ENCODE peak calls at places on chromosome 3, in five cellular contexts. L is AG09319; B is SW 1271; U is stimulated activated CD8-positive, alpha-beta memory T cell treated with anti-CD3 and anti-CD28 coated beads, Interleukin-4, amount 100 ng/mL, for 1 hour; A is NCI-H1105. T is an unnamed sample.

GRCh38 chr3:71189480-71189879 is 394.0 kb downstream of the FOXP1 start:
- DNase-seq in L (no peak), B (no peak), U (no peak), A (no peak), T (no peak)

GRCh38 chr3:123291404-123291803 is 89.7 kb downstream of the SEC22A start:
- DNase-seq in L (no peak), B (no peak), U (no peak), A (no peak), T (no peak)

GRCh38 chr3:53425936-53426335 is 68.5 kb upstream of the CACNA1D start:
- DNase-seq in L (no peak), B (no peak), U (no peak), A (no peak), T (no peak)

GRCh38 chr3:149507491-149508324 is 33.2 kb downstream of the TM4SF4 start:
- DNase-seq in L (no peak), B (no peak), U (no peak), A (no peak), T (no peak)

GRCh38 chr3:15708882-15709677 is 88.7 kb downstream of the ANKRD28 start:
- DNase-seq in L (no peak), B (no peak), U (no peak), A (no peak), T (no peak)

GRCh38 chr3:160676547-160677303 is at the start of gene ARL14:
- DNase-seq in L (no peak), B (peak), U (no peak), A (no peak), T (no peak)

GRCh38 chr3:100893108-100893507 is 100.1 kb downstream of the ABI3BP start:
- DNase-seq in L (no peak), B (no peak), U (no peak), A (no peak), T (peak)

GRCh38 chr3:33237439-33237838 is 18.8 kb upstream of the SUSD5 start:
- DNase-seq in L (no peak), B (no peak), U (no peak), A (no peak), T (no peak)

GRCh38 chr3:100033814-100034490 is 80.3 kb downstream of the FILIP1L start:
- DNase-seq in L (no peak), B (no peak), U (no peak), A (no peak), T (no peak)

GRCh38 chr3:129745253-129745652 is 138.8 kb upstream of the PLXND1 start:
- DNase-seq in L (peak), B (no peak), U (no peak), A (no peak), T (peak)

GRCh38 chr3:148957586-148957985 is 33.8 kb upstream of the GYG1 start:
- DNase-seq in L (no peak), B (peak), U (no peak), A (no peak), T (no peak)

GRCh38 chr3:56467108-56467507 is 1.2 kb downstream of the ERC2 start:
- DNase-seq in L (peak), B (no peak), U (no peak), A (peak), T (peak)